ENCODE peak calls at places on chromosomes 5 and 9, in eight cellular contexts. V is breast epithelium; R is transverse colon; D is heart right ventricle; B is T-cell; I is spleen; Y is central memory CD4-positive, alpha-beta T cell; F is GM13976. P is an unnamed sample.

GRCh38 chr9:32706004-32706749 is 70.7 kb upstream of the TAF1L start:
- DNase-seq in B (no peak), V (no peak), R (no peak), I (no peak), Y (no peak), F (no peak), D (no peak), P (no peak)

GRCh38 chr9:113654605-113655193 is 191.2 kb downstream of the RGS3 start:
- DNase-seq in B (no peak), I (no peak), V (peak), D (peak), Y (no peak), F (no peak), R (no peak), P (peak)

GRCh38 chr9:134010310-134010709 is 15.0 kb upstream of the BRD3OS start:
- DNase-seq in V (no peak), Y (no peak), I (no peak), B (no peak), R (no peak), D (no peak), F (no peak), P (no peak)

GRCh38 chr5:88897748-88898147 is 14.8 kb upstream of the MEF2C start:
- DNase-seq in V (no peak), F (no peak), I (no peak), D (no peak), R (no peak), Y (no peak), B (no peak), P (no peak)

GRCh38 chr5:88786217-88786560 is 96.8 kb downstream of the MEF2C start:
- DNase-seq in I (no peak), Y (no peak), R (no peak), F (no peak), B (no peak), V (no peak), D (no peak), P (no peak)

GRCh38 chr5:179261301-179262125 is 83.7 kb downstream of the ADAMTS2 start:
- DNase-seq in Y (no peak), B (peak), D (no peak), F (no peak), R (no peak), I (peak), V (peak), P (peak)

GRCh38 chr5:170523129-170523497 is 19.3 kb downstream of the KCNIP1 start:
- DNase-seq in D (no peak), R (no peak), B (no peak), I (no peak), F (no peak), Y (no peak), V (no peak), P (no peak)

GRCh38 chr5:134659456-134659855 is 10.9 kb downstream of the SEC24A start:
- DNase-seq in Y (no peak), D (no peak), B (no peak), R (no peak), V (no peak), I (no peak), F (no peak), P (no peak)

GRCh38 chr9:136309101-136309801 is 5.4 kb upstream of the CCDC187 start:
- DNase-seq in R (no peak), V (no peak), Y (no peak), I (no peak), D (no peak), B (no peak), F (no peak), P (no peak)

GRCh38 chr5:31962321-31962720 is 211.8 kb downstream of the GOLPH3 start:
- DNase-seq in D (peak), Y (no peak), R (no peak), B (no peak), I (no peak), V (no peak), F (no peak), P (peak)

GRCh38 chr9:99109522-99109921 is 4.6 kb downstream of the TGFBR1 start:
- DNase-seq in F (no peak), V (no peak), I (no peak), R (no peak), B (no peak), D (no peak), Y (no peak), P (no peak)

GRCh38 chr5:33433303-33434255 is 7.2 kb upstream of the TARS1 start:
- DNase-seq in V (no peak), F (no peak), B (no peak), D (no peak), I (no peak), Y (no peak), R (peak), P (no peak)

GRCh38 chr5:122077451-122078115 is 476 bp downstream of the LOX start:
- DNase-seq in F (peak), Y (no peak), V (no peak), I (peak), B (no peak), R (peak), D (no peak), P (peak)

GRCh38 chr5:136004436-136004835 is 24.4 kb upstream of the TGFBI start:
- DNase-seq in B (no peak), F (no peak), D (no peak), Y (no peak), R (no peak), V (no peak), I (no peak), P (no peak)

GRCh38 chr9:17138503-17138902 is 3.7 kb downstream of the CNTLN start:
- DNase-seq in I (no peak), F (no peak), B (no peak), D (no peak), V (no peak), R (no peak), Y (no peak), P (no peak)

GRCh38 chr5:32542216-32543059 is 42.9 kb upstream of the SUB1 start:
- DNase-seq in I (no peak), Y (no peak), F (peak), B (no peak), D (no peak), R (no peak), V (no peak), P (no peak)

GRCh38 chr5:59583151-59583809 is 310.2 kb downstream of the PDE4D start:
- DNase-seq in D (no peak), Y (no peak), B (no peak), R (no peak), I (no peak), F (no peak), V (no peak), P (no peak)

GRCh38 chr5:121399879-121400278 is 451.8 kb upstream of the FTMT start:
- DNase-seq in F (no peak), I (no peak), D (no peak), V (no peak), Y (no peak), B (no peak), R (no peak), P (no peak)

GRCh38 chr5:122447941-122448340 is 135.9 kb downstream of the SNCAIP start:
- DNase-seq in R (no peak), F (no peak), V (no peak), B (no peak), I (no peak), Y (no peak), D (no peak), P (no peak)

GRCh38 chr9:137492464-137493162 is 33.5 kb upstream of the NSMF start:
- DNase-seq in R (peak), D (no peak), V (no peak), Y (no peak), B (no peak), I (peak), F (peak), P (peak)

GRCh38 chr5:6436715-6437340 is 11.8 kb upstream of the UBE2QL1 start:
- DNase-seq in B (no peak), Y (no peak), F (no peak), D (no peak), I (no peak), V (no peak), R (no peak), P (no peak)

GRCh38 chr5:153350192-153350883 is 140.1 kb upstream of the GRIA1 start:
- DNase-seq in F (no peak), B (no peak), I (no peak), V (no peak), Y (no peak), D (no peak), R (no peak), P (no peak)

GRCh38 chr5:163658702-163659567 is 153.5 kb downstream of the MAT2B start:
- DNase-seq in F (no peak), Y (no peak), I (no peak), R (no peak), D (no peak), V (no peak), B (no peak), P (no peak)

GRCh38 chr5:148469446-148470062 is 85.8 kb downstream of the FBXO38 start:
- DNase-seq in R (no peak), F (no peak), B (no peak), I (no peak), D (peak), V (no peak), Y (no peak), P (no peak)

GRCh38 chr9:91848146-91848545 is 101.9 kb downstream of the ROR2 start:
- DNase-seq in I (no peak), B (no peak), V (no peak), Y (no peak), R (no peak), F (no peak), D (no peak), P (no peak)

GRCh38 chr5:19988447-19988846 is 447 bp upstream of the CDH18 start:
- DNase-seq in B (no peak), Y (no peak), F (no peak), I (no peak), R (no peak), V (no peak), D (no peak), P (no peak)